ENCODE peak calls at places on chromosomes 13 and 19, in four cellular contexts. One of them, this sample, is unnamed.

GRCh38 chr13:99371956-99372355 is 64.8 kb upstream of the GPR183 start:
- DNase-seq in H9: no peak
- DNase-seq in IMR-90: no peak
- DNase-seq in H1: no peak
- DNase-seq in this sample: no peak

GRCh38 chr13:41579168-41579567 is 121.8 kb downstream of the RGCC start:
- DNase-seq in IMR-90: no peak
- DNase-seq in H9: no peak
- DNase-seq in H1: no peak
- DNase-seq in this sample: no peak

GRCh38 chr13:48542581-48543341 is 9.9 kb upstream of the RCBTB2 start:
- DNase-seq in H9: peak
- DNase-seq in H1: peak
- DNase-seq in IMR-90: peak
- DNase-seq in this sample: peak

GRCh38 chr19:47350599-47350998 is 1.5 kb downstream of the DHX34 start:
- DNase-seq in IMR-90: no peak
- DNase-seq in H9: no peak
- DNase-seq in H1: no peak
- DNase-seq in this sample: no peak

GRCh38 chr13:36904219-36904618 is 15.8 kb downstream of the SMAD9 start:
- DNase-seq in IMR-90: no peak
- DNase-seq in H9: no peak
- DNase-seq in H1: no peak
- DNase-seq in this sample: peak

GRCh38 chr19:17860331-17860992 is 752 bp downstream of the RPL18A start:
- DNase-seq in H1: no peak
- DNase-seq in H9: no peak
- DNase-seq in IMR-90: no peak
- DNase-seq in this sample: no peak

GRCh38 chr19:33819875-33820781 is 23.5 kb downstream of the KCTD15 start:
- DNase-seq in H9: peak
- DNase-seq in IMR-90: peak
- DNase-seq in H1: peak
- DNase-seq in this sample: peak

GRCh38 chr19:3407556-3408516 is 41.5 kb downstream of the NFIC start:
- DNase-seq in IMR-90: no peak
- DNase-seq in H1: no peak
- DNase-seq in H9: no peak
- DNase-seq in this sample: no peak

GRCh38 chr19:805600-806550 is 8.6 kb downstream of the PTBP1 start:
- DNase-seq in H9: no peak
- DNase-seq in IMR-90: no peak
- DNase-seq in H1: peak
- DNase-seq in this sample: no peak

GRCh38 chr13:66069570-66069969 is 1160.6 kb downstream of the PCDH9 start:
- DNase-seq in H9: no peak
- DNase-seq in H1: no peak
- DNase-seq in IMR-90: peak
- DNase-seq in this sample: no peak

GRCh38 chr19:3368848-3369336 is 2.5 kb downstream of the NFIC start:
- DNase-seq in IMR-90: peak
- DNase-seq in H9: no peak
- DNase-seq in H1: no peak
- DNase-seq in this sample: no peak

GRCh38 chr13:98775844-98776598 is 23.5 kb upstream of the SLC15A1 start:
- DNase-seq in H1: no peak
- DNase-seq in H9: no peak
- DNase-seq in IMR-90: peak
- DNase-seq in this sample: peak

GRCh38 chr19:31578326-31578725 is 229.1 kb upstream of the TSHZ3 start:
- DNase-seq in IMR-90: no peak
- DNase-seq in H9: peak
- DNase-seq in H1: no peak
- DNase-seq in this sample: no peak

GRCh38 chr13:94050686-94051085 is 428.8 kb downstream of the DCT start:
- DNase-seq in H1: no peak
- DNase-seq in IMR-90: no peak
- DNase-seq in H9: no peak
- DNase-seq in this sample: peak

GRCh38 chr13:57925250-57925649 is 293.7 kb downstream of the PCDH17 start:
- DNase-seq in H9: no peak
- DNase-seq in IMR-90: no peak
- DNase-seq in H1: no peak
- DNase-seq in this sample: no peak

GRCh38 chr13:70310720-70311119 is 202.5 kb upstream of the KLHL1 start:
- DNase-seq in H1: no peak
- DNase-seq in IMR-90: no peak
- DNase-seq in H9: no peak
- DNase-seq in this sample: peak

GRCh38 chr13:46751811-46752635 is 44.9 kb downstream of the ESD start:
- DNase-seq in H9: no peak
- DNase-seq in IMR-90: peak
- DNase-seq in H1: no peak
- DNase-seq in this sample: no peak

GRCh38 chr19:40241809-40242384 is 15.4 kb upstream of the CCNP start:
- DNase-seq in IMR-90: no peak
- DNase-seq in H9: no peak
- DNase-seq in H1: no peak
- DNase-seq in this sample: no peak

GRCh38 chr13:49551245-49551644 is 34.1 kb downstream of the RCBTB1 start:
- DNase-seq in IMR-90: no peak
- DNase-seq in H9: no peak
- DNase-seq in H1: no peak
- DNase-seq in this sample: no peak

GRCh38 chr19:30450945-30451344 is 78.8 kb downstream of the ZNF536 start:
- DNase-seq in H9: no peak
- DNase-seq in IMR-90: no peak
- DNase-seq in H1: no peak
- DNase-seq in this sample: no peak

GRCh38 chr13:92573467-92574057 is 653.0 kb upstream of the GPC6 start:
- DNase-seq in H9: peak
- DNase-seq in H1: peak
- DNase-seq in IMR-90: peak
- DNase-seq in this sample: peak

GRCh38 chr13:34748078-34748477 is 194.0 kb upstream of the NBEA start:
- DNase-seq in IMR-90: no peak
- DNase-seq in H1: no peak
- DNase-seq in H9: no peak
- DNase-seq in this sample: no peak

GRCh38 chr13:33978653-33979052 is 160.7 kb downstream of the RFC3 start:
- DNase-seq in H1: no peak
- DNase-seq in H9: no peak
- DNase-seq in IMR-90: no peak
- DNase-seq in this sample: no peak

GRCh38 chr19:13241321-13242104 is 91.3 kb downstream of the IER2 start:
- DNase-seq in H9: peak
- DNase-seq in IMR-90: no peak
- DNase-seq in H1: peak
- DNase-seq in this sample: no peak

GRCh38 chr13:78258304-78258703 is 339.7 kb upstream of the EDNRB start:
- DNase-seq in IMR-90: no peak
- DNase-seq in H1: no peak
- DNase-seq in H9: no peak
- DNase-seq in this sample: peak

GRCh38 chr19:35545855-35546381 is 492 bp downstream of the TMEM147 start:
- DNase-seq in IMR-90: no peak
- DNase-seq in H1: no peak
- DNase-seq in H9: no peak
- DNase-seq in this sample: peak

GRCh38 chr19:16612631-16613030 is 15.4 kb downstream of the MED26 start:
- DNase-seq in IMR-90: no peak
- DNase-seq in H9: no peak
- DNase-seq in H1: no peak
- DNase-seq in this sample: no peak

GRCh38 chr13:24911135-24911524 is 147.2 kb downstream of the RNF17 start:
- DNase-seq in IMR-90: peak
- DNase-seq in H1: no peak
- DNase-seq in H9: no peak
- DNase-seq in this sample: no peak

GRCh38 chr13:81639984-81640582 is 1299.2 kb upstream of the SPRY2 start:
- DNase-seq in H1: peak
- DNase-seq in H9: no peak
- DNase-seq in IMR-90: no peak
- DNase-seq in this sample: no peak

GRCh38 chr19:19499272-19499995 is 15.9 kb downstream of the TSSK6 start:
- DNase-seq in H9: no peak
- DNase-seq in H1: no peak
- DNase-seq in IMR-90: no peak
- DNase-seq in this sample: no peak

GRCh38 chr13:49292742-49293498 is 45.2 kb downstream of the CDADC1 start:
- DNase-seq in IMR-90: peak
- DNase-seq in H9: no peak
- DNase-seq in H1: no peak
- DNase-seq in this sample: no peak

GRCh38 chr13:101398920-101399319 is 17.4 kb downstream of the NALCN start:
- DNase-seq in H9: no peak
- DNase-seq in H1: no peak
- DNase-seq in IMR-90: peak
- DNase-seq in this sample: no peak

GRCh38 chr13:113103646-113104045 is 1.9 kb upstream of the F7 start:
- DNase-seq in H9: no peak
- DNase-seq in H1: no peak
- DNase-seq in IMR-90: no peak
- DNase-seq in this sample: no peak

GRCh38 chr19:5046339-5047039 is 77.6 kb downstream of the KDM4B start:
- DNase-seq in IMR-90: peak
- DNase-seq in H1: no peak
- DNase-seq in H9: no peak
- DNase-seq in this sample: no peak

GRCh38 chr13:74836628-74837027 is 645.3 kb downstream of the TBC1D4 start:
- DNase-seq in IMR-90: no peak
- DNase-seq in H9: no peak
- DNase-seq in H1: no peak
- DNase-seq in this sample: no peak

GRCh38 chr19:13881231-13881691 is 4.3 kb downstream of the NANOS3 start:
- DNase-seq in H9: peak
- DNase-seq in IMR-90: peak
- DNase-seq in H1: no peak
- DNase-seq in this sample: peak

GRCh38 chr13:100887729-100888151 is 213.1 kb upstream of the TMTC4 start:
- DNase-seq in IMR-90: peak
- DNase-seq in H9: no peak
- DNase-seq in H1: no peak
- DNase-seq in this sample: peak

GRCh38 chr19:18889949-18890745 is 5.8 kb downstream of the CERS1 start:
- DNase-seq in H1: no peak
- DNase-seq in IMR-90: no peak
- DNase-seq in H9: no peak
- DNase-seq in this sample: no peak

GRCh38 chr13:67143544-67144115 is 86.5 kb downstream of the PCDH9 start:
- DNase-seq in H9: no peak
- DNase-seq in IMR-90: peak
- DNase-seq in H1: no peak
- DNase-seq in this sample: no peak

GRCh38 chr19:582497-583197 is 7.0 kb upstream of the HCN2 start:
- DNase-seq in IMR-90: peak
- DNase-seq in H9: peak
- DNase-seq in H1: no peak
- DNase-seq in this sample: no peak

GRCh38 chr19:53936035-53936434 is 26.7 kb upstream of the CACNG8 start:
- DNase-seq in H1: no peak
- DNase-seq in IMR-90: no peak
- DNase-seq in H9: no peak
- DNase-seq in this sample: no peak
- H3K56ac ChIP-seq in H1: no peak
- H3K56ac ChIP-seq in IMR-90: no peak
- H3K56ac ChIP-seq in H9: no peak
- H3K56ac ChIP-seq in this sample: no peak

GRCh38 chr13:109243311-109243951 is 543.0 kb downstream of the IRS2 start:
- DNase-seq in H9: no peak
- DNase-seq in H1: no peak
- DNase-seq in IMR-90: peak
- DNase-seq in this sample: peak

GRCh38 chr13:109241160-109241559 is 545.2 kb downstream of the IRS2 start:
- DNase-seq in H9: no peak
- DNase-seq in H1: no peak
- DNase-seq in IMR-90: no peak
- DNase-seq in this sample: no peak

GRCh38 chr13:109249780-109250528 is 536.4 kb downstream of the IRS2 start:
- DNase-seq in IMR-90: no peak
- DNase-seq in H9: no peak
- DNase-seq in H1: no peak
- DNase-seq in this sample: no peak

GRCh38 chr13:109251958-109252357 is 534.4 kb downstream of the IRS2 start:
- DNase-seq in H9: no peak
- DNase-seq in H1: no peak
- DNase-seq in IMR-90: no peak
- DNase-seq in this sample: no peak

GRCh38 chr13:109246001-109246400 is 540.4 kb downstream of the IRS2 start:
- DNase-seq in IMR-90: no peak
- DNase-seq in H9: no peak
- DNase-seq in H1: no peak
- DNase-seq in this sample: peak
- H2AK5ac ChIP-seq in IMR-90: peak
- H2AK5ac ChIP-seq in H9: no peak
- H2AK5ac ChIP-seq in H1: no peak
- H2AK5ac ChIP-seq in this sample: no peak

GRCh38 chr13:30832845-30833332 is 73.2 kb upstream of the MEDAG start:
- DNase-seq in H1: no peak
- DNase-seq in IMR-90: no peak
- DNase-seq in H9: peak
- DNase-seq in this sample: peak
- H4K8ac ChIP-seq in H1: no peak
- H4K8ac ChIP-seq in IMR-90: no peak
- H4K8ac ChIP-seq in H9: no peak
- H4K8ac ChIP-seq in this sample: no peak

GRCh38 chr19:45897413-45897812 is 5.0 kb downstream of the MYPOP start:
- DNase-seq in IMR-90: no peak
- DNase-seq in H1: no peak
- DNase-seq in H9: no peak
- DNase-seq in this sample: no peak
- H3K56ac ChIP-seq in IMR-90: no peak
- H3K56ac ChIP-seq in H1: no peak
- H3K56ac ChIP-seq in H9: no peak
- H3K56ac ChIP-seq in this sample: no peak

GRCh38 chr19:45403272-45403671 is 1.6 kb downstream of the PPP1R13L start:
- DNase-seq in H9: no peak
- DNase-seq in H1: no peak
- DNase-seq in IMR-90: no peak
- DNase-seq in this sample: no peak
- H2AK5ac ChIP-seq in H9: no peak
- H2AK5ac ChIP-seq in H1: no peak
- H2AK5ac ChIP-seq in IMR-90: peak
- H2AK5ac ChIP-seq in this sample: no peak

DNA sequence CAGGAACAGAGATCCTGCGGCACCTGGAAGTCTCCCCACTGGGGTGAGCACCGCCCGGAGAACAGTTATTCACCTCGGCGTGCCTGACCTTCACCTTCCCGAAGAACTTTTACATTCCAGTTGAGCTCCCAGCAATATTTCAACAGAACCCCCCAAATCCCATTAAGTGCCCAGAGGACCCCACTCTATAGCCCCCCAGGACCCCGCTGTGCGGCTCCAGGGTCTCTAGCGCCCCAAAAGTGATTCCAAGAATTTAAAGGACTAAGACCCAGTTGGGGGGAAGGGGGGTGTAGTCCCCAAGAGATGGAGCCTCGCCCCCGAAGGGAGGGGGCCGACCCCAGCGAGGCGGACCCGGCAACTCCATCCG is 480 bp downstream of the GPR108 start:
- DNase-seq in IMR-90: no peak
- DNase-seq in H1: no peak
- DNase-seq in H9: no peak
- DNase-seq in this sample: no peak
- H4K8ac ChIP-seq in IMR-90: peak
- H4K8ac ChIP-seq in H1: no peak
- H4K8ac ChIP-seq in H9: no peak
- H4K8ac ChIP-seq in this sample: no peak

This sample was measured in mesendoderm.